ENCODE peak calls at places on chromosomes 6 and 20, in four cellular contexts. L is Panc1; V is CD4-positive, CD25-positive, alpha-beta regulatory T cell; J is HepG2. Y is an unnamed sample.
A peak's percentile ranks its signal among the peaks of the same experiment; 100 is the strongest.

GRCh38 chr6:110518281-110518623 is 41.8 kb upstream of the SLC22A16 start:
- DNase-seq in L (no peak), V (no peak), J (peak; percentile 34), Y (no peak)

GRCh38 chr6:165834613-165835259 is 171.7 kb upstream of the PDE10A start:
- DNase-seq in L (peak; percentile 42), V (no peak), J (no peak), Y (peak; percentile 89)

GRCh38 chr6:12092762-12093161 is 80.7 kb downstream of the HIVEP1 start:
- DNase-seq in L (no peak), V (no peak), J (no peak), Y (no peak)

GRCh38 chr6:167141667-167142432 is 15.9 kb downstream of the GPR31 start:
- DNase-seq in L (peak; percentile 30), V (peak; percentile 56), J (peak; percentile 58), Y (no peak)

GRCh38 chr6:95321106-95321505 is 256.2 kb upstream of the MANEA start:
- DNase-seq in L (no peak), V (no peak), J (no peak), Y (no peak)

GRCh38 chr6:141963543-141964295 is 169.0 kb upstream of the GJE1 start:
- DNase-seq in L (no peak), V (no peak), J (no peak), Y (no peak)

GRCh38 chr20:59482581-59483187 is 121.7 kb upstream of the PHACTR3 start:
- DNase-seq in L (no peak), V (no peak), J (no peak), Y (no peak)

GRCh38 chr6:45584127-45584526 is 206.4 kb upstream of the SUPT3H start:
- DNase-seq in L (no peak), V (no peak), J (no peak), Y (no peak)

GRCh38 chr6:3690506-3690905 is 61.0 kb downstream of the PXDC1 start:
- DNase-seq in L (no peak), V (no peak), J (no peak), Y (no peak)

GRCh38 chr6:37713529-37714119 is 15.9 kb upstream of the MDGA1 start:
- DNase-seq in L (no peak), V (no peak), J (no peak), Y (no peak)

DNA sequence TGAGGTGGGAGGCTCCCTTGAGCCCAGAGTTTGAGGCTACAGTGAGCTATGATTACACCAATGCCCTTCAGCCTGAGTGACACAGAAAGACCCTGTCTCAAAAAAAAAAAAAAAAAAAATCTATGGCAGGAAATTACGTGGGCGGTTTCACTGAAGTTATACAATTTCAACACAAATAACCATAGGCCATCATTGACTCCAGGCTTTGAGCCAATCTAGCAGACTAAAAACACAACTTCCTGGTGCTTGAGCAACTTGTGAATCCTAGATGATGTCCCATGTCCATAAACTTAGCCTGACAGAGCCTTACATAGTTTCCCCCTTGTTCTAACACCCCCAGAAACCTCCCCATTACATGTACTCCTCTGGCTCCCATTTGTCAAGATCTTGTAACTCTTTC is 131.8 kb downstream of the QRSL1 start:
- DNase-seq in L (no peak), V (no peak), J (no peak), Y (no peak)
- H3K9me3 ChIP-seq in L (no peaks in the 10 kb centered on the region), V (no peaks in the 10 kb centered on the region), J (no peaks in the 10 kb centered on the region), Y (no peaks in the 10 kb centered on the region)

GRCh38 chr6:88665131-88665530 is 298.3 kb downstream of the RNGTT start:
- DNase-seq in L (no peak), V (no peak), J (no peak), Y (no peak)
- H3K9me3 ChIP-seq in L (peaks cover 12% of the 10 kb centered on the region), V (peaks cover 13% of the 10 kb centered on the region), J (peaks cover 26% of the 10 kb centered on the region), Y (no peaks in the 10 kb centered on the region)

GRCh38 chr6:15066433-15067337 is 179.2 kb upstream of the JARID2 start:
- DNase-seq in L (no peak), V (no peak), J (no peak), Y (peak; percentile 37)
- H3K9me3 ChIP-seq in L (no peaks in the 10 kb centered on the region), V (no peaks in the 10 kb centered on the region), J (no peaks in the 10 kb centered on the region), Y (no peaks in the 10 kb centered on the region)

DNA sequence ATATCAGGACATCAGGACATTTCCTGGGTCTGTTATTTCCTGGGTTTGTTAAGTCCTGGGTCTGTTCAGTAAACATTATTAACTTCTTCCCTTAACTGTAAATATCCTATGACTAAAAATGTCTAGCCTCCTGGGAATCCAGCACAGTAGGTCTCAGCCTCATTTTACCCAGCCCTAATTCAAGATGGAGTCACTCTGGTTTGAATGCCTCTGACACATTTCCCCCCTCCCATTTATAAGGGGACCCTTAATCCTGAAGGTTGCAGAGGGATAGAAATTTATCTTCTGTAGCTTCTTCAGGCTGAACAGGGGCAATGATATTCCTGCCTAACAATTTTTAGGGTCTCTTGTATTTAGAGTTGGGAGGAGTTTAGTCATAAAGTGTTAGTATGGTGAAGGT is 21.8 kb downstream of the RNF182 start:
- DNase-seq in L (no peak), V (no peak), J (no peak), Y (no peak)
- H3K9me3 ChIP-seq in L (peaks cover 2% of the 10 kb centered on the region), V (peaks cover 7% of the 10 kb centered on the region), J (no peaks in the 10 kb centered on the region), Y (no peaks in the 10 kb centered on the region)

GRCh38 chr6:64301307-64302236 is 666.0 kb downstream of the PHF3 start:
- DNase-seq in L (no peak), V (no peak), J (peak; percentile 91), Y (no peak)
- H3K9me3 ChIP-seq in L (peaks cover 4% of the 10 kb centered on the region), V (no peaks in the 10 kb centered on the region), J (peaks cover 34% of the 10 kb centered on the region), Y (no peaks in the 10 kb centered on the region)

DNA sequence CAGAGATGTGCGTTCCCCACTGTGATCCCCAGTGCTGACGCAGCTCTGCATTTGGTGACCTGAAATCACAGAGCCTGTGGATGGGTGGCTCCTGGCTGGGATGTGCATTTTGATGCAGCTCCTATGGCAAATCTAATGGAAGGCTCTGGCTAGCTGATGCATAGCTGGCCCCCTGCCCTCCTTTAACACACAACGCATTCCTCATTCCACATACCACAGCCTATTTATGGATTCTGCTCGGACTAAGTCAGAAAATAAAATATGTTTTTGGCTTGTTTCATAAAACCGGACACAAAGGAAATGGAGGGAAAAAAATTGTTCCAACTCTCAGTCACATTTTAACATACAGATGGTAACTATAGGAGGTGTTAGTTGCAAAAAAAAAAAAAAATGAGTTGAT is 215.2 kb downstream of the HDGFL1 start:
- DNase-seq in L (no peak), V (no peak), J (no peak), Y (no peak)
- H3K9me3 ChIP-seq in L (no peaks in the 10 kb centered on the region), V (peaks cover 4% of the 10 kb centered on the region), J (peaks cover 84% of the 10 kb centered on the region), Y (no peaks in the 10 kb centered on the region)

GRCh38 chr20:62451156-62451767 is 23.9 kb upstream of the RBBP8NL start:
- DNase-seq in L (no peak), V (no peak), J (no peak), Y (no peak)
- H3K9me3 ChIP-seq in L (no peaks in the 10 kb centered on the region), V (no peaks in the 10 kb centered on the region), J (no peaks in the 10 kb centered on the region), Y (no peaks in the 10 kb centered on the region)

DNA sequence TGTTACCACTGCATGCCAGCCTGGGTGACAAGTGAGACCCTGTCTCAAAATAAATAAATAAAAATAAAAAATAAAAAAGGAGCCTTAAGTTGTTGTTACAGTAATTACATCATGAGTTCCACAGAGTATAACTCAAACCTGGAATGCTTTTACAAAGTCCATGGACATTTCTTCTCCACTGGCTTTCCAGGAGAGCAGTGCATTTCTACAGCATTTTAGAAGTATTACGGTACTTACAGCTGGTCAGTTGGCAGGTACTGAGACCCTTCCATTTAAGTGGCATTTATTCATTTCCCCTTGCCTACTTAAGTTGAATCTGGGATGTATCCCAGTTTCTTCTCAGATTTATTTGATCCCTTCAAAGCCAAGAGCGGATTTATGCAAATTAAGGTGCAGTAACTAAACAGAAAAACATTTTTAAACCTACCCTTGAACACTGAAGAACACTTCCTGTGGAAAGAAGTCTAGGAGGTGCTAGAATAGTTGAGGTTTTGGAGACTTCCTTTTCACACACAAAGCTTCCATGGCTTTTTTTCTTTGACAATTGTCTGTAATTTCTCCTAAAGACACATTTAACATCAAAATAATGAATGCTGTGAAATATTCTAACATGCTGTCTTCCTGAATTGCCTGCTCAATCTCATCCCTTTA is 3.3 kb downstream of the PRDM13 start:
- DNase-seq in L (no peak), V (no peak), J (no peak), Y (no peak)
- H3K9me3 ChIP-seq in L (no peaks in the 10 kb centered on the region), V (peaks cover 3% of the 10 kb centered on the region), J (no peaks in the 10 kb centered on the region), Y (no peaks in the 10 kb centered on the region)

GRCh38 chr20:49284818-49285217 is 7.0 kb upstream of the ZNFX1 start:
- DNase-seq in L (no peak), V (no peak), J (no peak), Y (no peak)

GRCh38 chr20:49283176-49283702 is 5.4 kb upstream of the ZNFX1 start:
- DNase-seq in L (no peak), V (no peak), J (no peak), Y (no peak)

GRCh38 chr20:49282584-49283171 is 4.8 kb upstream of the ZNFX1 start:
- DNase-seq in L (no peak), V (no peak), J (no peak), Y (no peak)

GRCh38 chr20:49285233-49285668 is 7.4 kb upstream of the ZNFX1 start:
- DNase-seq in L (no peak), V (no peak), J (no peak), Y (no peak)

DNA sequence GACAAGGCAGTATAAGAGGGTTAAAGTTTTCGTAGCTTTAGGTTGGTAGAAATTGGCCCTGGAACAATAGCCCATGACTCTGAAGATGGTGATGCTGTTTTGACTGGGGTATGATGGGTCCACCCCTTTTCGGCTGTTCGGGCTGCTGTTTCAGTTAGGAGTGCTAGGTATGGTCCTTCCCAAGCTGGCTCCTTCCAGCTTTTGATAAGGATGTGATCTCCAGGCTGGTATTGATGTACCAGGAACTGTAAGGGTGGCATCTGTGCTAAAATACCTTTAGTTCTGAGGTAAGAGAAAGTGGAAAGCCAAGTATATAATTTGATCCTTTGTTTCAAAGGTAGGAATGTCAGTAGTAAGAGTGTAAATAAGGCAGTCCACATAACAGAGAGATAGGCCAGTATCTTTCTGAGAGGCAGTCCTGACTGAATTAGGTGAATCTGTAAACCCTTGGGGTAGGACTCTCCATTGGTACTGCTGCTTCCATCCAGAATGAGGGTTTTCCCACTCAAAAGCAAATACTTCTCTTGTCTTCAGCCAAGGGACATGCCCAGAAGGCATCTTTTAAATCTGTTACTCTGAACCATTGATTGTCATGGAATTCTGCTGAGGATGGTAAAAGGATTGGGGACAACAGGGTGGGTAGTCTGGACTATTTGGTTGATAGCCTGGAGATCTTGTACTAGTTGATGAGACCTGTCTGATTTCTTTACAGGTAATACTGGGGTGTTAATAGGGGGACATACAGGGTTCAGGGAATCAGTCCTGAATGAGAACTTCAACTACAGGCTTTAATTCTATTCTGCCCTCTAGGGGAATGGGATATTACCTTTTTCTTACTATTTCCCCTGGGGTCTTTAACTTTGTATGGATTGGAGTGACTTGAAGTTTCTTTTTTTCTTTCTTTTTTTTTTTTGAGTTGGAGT is 6.1 kb upstream of the ZNFX1 start:
- DNase-seq in L (no peak), V (no peak), J (peak; percentile 48), Y (no peak)
- H3K9me3 ChIP-seq in L (no peaks in the 10 kb centered on the region), V (peaks cover 79% of the 10 kb centered on the region), J (no peaks in the 10 kb centered on the region), Y (no peaks in the 10 kb centered on the region)